ENCODE peak calls at places on chromosomes 2 and 18, in seven cellular contexts. A is NCI-H1417; Z is activated naive CD4-positive, alpha-beta T cell; F is RWPE1; Y is ELR; C is AG04450; M is T47D. K is an unnamed sample.

GRCh38 chr2:189115126-189115525 is 64.4 kb downstream of the COL5A2 start:
- DNase-seq in Y (peak; percentile 67), M (peak; percentile 0), C (no peak), A (no peak), F (peak; percentile 2), Z (no peak), K (no peak)

GRCh38 chr2:234003972-234004617 is 46.4 kb upstream of the SPP2 start:
- DNase-seq in F (peak; percentile 81), C (peak; percentile 77), Z (no peak), A (peak; percentile 52), M (no peak), Y (peak; percentile 96), K (no peak)

GRCh38 chr2:120774557-120775160 is 39.0 kb downstream of the GLI2 start:
- DNase-seq in A (no peak), Y (no peak), C (no peak), M (no peak), Z (no peak), F (no peak), K (peak; percentile 30)

GRCh38 chr2:158817596-158817995 is 22.5 kb downstream of the DAPL1 start:
- DNase-seq in A (no peak), M (no peak), F (no peak), Z (no peak), C (no peak), Y (peak; percentile 27), K (no peak)

GRCh38 chr2:126342457-126342856 is 313.5 kb upstream of the GYPC start:
- DNase-seq in F (no peak), Z (no peak), Y (no peak), A (no peak), M (no peak), C (no peak), K (no peak)

GRCh38 chr2:160225722-160226121 is 25.6 kb upstream of the ITGB6 start:
- DNase-seq in F (no peak), C (no peak), M (peak; percentile 8), Z (no peak), A (no peak), Y (no peak), K (no peak)

GRCh38 chr2:128594953-128595677 is 276.4 kb upstream of the HS6ST1 start:
- DNase-seq in C (no peak), A (peak; percentile 6), M (peak; percentile 66), Y (no peak), F (no peak), Z (no peak), K (no peak)

GRCh38 chr2:55500025-55500424 is 19.5 kb upstream of the CFAP36 start:
- DNase-seq in A (no peak), C (no peak), M (no peak), F (peak; percentile 42), Y (peak; percentile 80), Z (no peak), K (no peak)

GRCh38 chr18:44852818-44853217 is 172.1 kb downstream of the SETBP1 start:
- DNase-seq in C (no peak), Y (no peak), M (no peak), F (no peak), Z (no peak), A (peak; percentile 75), K (no peak)

GRCh38 chr2:216803803-216804202 is 56.1 kb downstream of the TNP1 start:
- DNase-seq in M (no peak), Z (no peak), Y (no peak), A (no peak), C (no peak), F (no peak), K (peak; percentile 83)

GRCh38 chr18:65725421-65726050 is 25.3 kb upstream of the CDH7 start:
- DNase-seq in Y (no peak), F (no peak), M (peak; percentile 17), A (peak; percentile 24), Z (no peak), C (no peak), K (no peak)

GRCh38 chr2:167832840-167833239 is 414.6 kb downstream of the STK39 start:
- DNase-seq in A (no peak), Y (no peak), C (no peak), M (no peak), F (no peak), Z (no peak), K (no peak)

GRCh38 chr2:223076573-223076972 is 24.6 kb downstream of the KCNE4 start:
- DNase-seq in F (no peak), Z (no peak), Y (peak; percentile 45), M (no peak), C (no peak), A (no peak), K (no peak)

GRCh38 chr18:48361801-48362200 is 47.4 kb downstream of the ZBTB7C start:
- DNase-seq in Y (no peak), F (no peak), A (no peak), M (no peak), C (no peak), Z (no peak), K (no peak)

GRCh38 chr2:192004188-192004963 is 157.5 kb upstream of the CAVIN2 start:
- DNase-seq in A (no peak), C (no peak), Y (no peak), F (no peak), Z (no peak), M (no peak), K (no peak)

GRCh38 chr2:75549401-75550253 is 11.1 kb downstream of the EVA1A start:
- DNase-seq in C (no peak), Z (no peak), Y (no peak), F (no peak), M (peak; percentile 34), A (no peak), K (no peak)

GRCh38 chr2:95310651-95311050 is 13.5 kb downstream of the KCNIP3 start:
- DNase-seq in Z (no peak), C (no peak), F (no peak), M (no peak), Y (no peak), A (no peak), K (no peak)

GRCh38 chr2:140990416-140990815 is 1140.4 kb downstream of the LRP1B start:
- DNase-seq in A (no peak), C (peak; percentile 83), Y (peak; percentile 93), M (no peak), F (no peak), Z (no peak), K (no peak)